ENCODE peak calls at places on chromosome 19, in four cellular contexts. H, P, E and D are unnamed samples.

GRCh38 chr19:54230031-54230430 is 7.2 kb upstream of the LILRB3 start:
- DNase-seq in H (no peak), P (no peak), E (no peak), D (no peak)

GRCh38 chr19:41031926-41032325 is 40.8 kb downstream of the CYP2B6 start:
- DNase-seq in H (no peak), P (no peak), E (no peak), D (no peak)

GRCh38 chr19:1068111-1069001 is 1.4 kb downstream of the ARHGAP45 start:
- DNase-seq in H (no peak), P (no peak), E (peak), D (peak)

GRCh38 chr19:18264956-18265610 is 9.2 kb downstream of the IQCN start:
- DNase-seq in H (no peak), P (no peak), E (peak), D (no peak)

GRCh38 chr19:14961956-14962685 is 17.5 kb downstream of the SLC1A6 start:
- DNase-seq in H (no peak), P (no peak), E (no peak), D (no peak)

GRCh38 chr19:55287361-55288079 is 3.7 kb downstream of the BRSK1 start:
- DNase-seq in H (no peak), P (no peak), E (no peak), D (no peak)

GRCh38 chr19:45139286-45140143 is 21.3 kb downstream of the NKPD1 start:
- DNase-seq in H (no peak), P (no peak), E (peak), D (no peak)

GRCh38 chr19:38417544-38418506 is 8.2 kb downstream of the RASGRP4 start:
- DNase-seq in H (no peak), P (peak), E (peak), D (peak)

GRCh38 chr19:57056972-57057371 is 62.8 kb upstream of the USP29 start:
- DNase-seq in H (no peak), P (peak), E (no peak), D (no peak)

GRCh38 chr19:45045671-45046353 is 7.0 kb downstream of the CLASRP start:
- DNase-seq in H (no peak), P (no peak), E (no peak), D (no peak)

GRCh38 chr19:58513213-58513693 is 1.5 kb upstream of the SLC27A5 start:
- DNase-seq in H (no peak), P (no peak), E (no peak), D (no peak)

GRCh38 chr19:52138614-52139290 is 986 bp downstream of the ZNF616 start:
- DNase-seq in H (peak), P (peak), E (no peak), D (peak)

GRCh38 chr19:4473708-4474503 is 1.8 kb downstream of the HDGFL2 start:
- DNase-seq in H (no peak), P (no peak), E (no peak), D (no peak)

GRCh38 chr19:38062959-38063786 is 156.2 kb downstream of the SIPA1L3 start:
- DNase-seq in H (no peak), P (peak), E (no peak), D (no peak)

GRCh38 chr19:1079566-1080111 is 12.7 kb downstream of the ARHGAP45 start:
- DNase-seq in H (no peak), P (no peak), E (peak), D (peak)

GRCh38 chr19:39966617-39967016 is 4.3 kb upstream of the PSMC4 start:
- DNase-seq in H (no peak), P (no peak), E (no peak), D (no peak)

GRCh38 chr19:45173816-45174215 is 4.2 kb downstream of the TRAPPC6A start:
- DNase-seq in H (peak), P (peak), E (no peak), D (no peak)

GRCh38 chr19:32339988-32340874 is 5.2 kb upstream of the ZNF507 start:
- DNase-seq in H (peak), P (peak), E (no peak), D (peak)

GRCh38 chr19:21851596-21852345 is 15.8 kb upstream of the ZNF43 start:
- DNase-seq in H (peak), P (peak), E (peak), D (peak)

GRCh38 chr19:21848706-21849105 is 12.7 kb upstream of the ZNF43 start:
- DNase-seq in H (no peak), P (no peak), E (no peak), D (no peak)

DNA sequence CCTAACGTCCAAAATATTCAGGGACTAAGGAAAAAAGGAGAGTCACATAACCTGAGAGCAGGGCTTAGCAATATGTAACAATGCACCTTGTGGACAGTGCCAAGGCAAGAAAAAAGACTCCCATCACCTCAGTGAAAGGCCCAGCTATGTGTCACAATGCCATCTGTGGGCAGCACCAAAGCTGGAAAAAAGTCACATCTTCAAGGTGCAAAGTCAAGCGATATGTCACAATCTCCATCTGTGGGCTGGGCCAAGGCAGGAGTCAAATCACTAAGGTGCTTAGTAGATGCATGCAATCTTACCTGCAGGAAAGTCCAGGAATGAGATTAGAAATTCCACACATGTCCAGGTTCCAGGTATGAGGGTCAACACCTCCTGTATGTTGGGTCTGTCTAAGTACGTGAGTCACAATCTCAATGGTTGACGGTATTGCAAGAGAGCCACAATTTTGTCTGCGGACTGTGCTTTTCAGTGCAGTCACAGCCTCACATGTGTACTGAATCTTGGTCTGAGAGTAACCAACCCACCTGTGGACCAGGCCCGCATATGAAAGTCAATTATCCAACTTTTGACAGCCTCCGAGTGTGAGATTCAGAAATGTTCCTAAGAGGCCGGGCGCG is 14.8 kb upstream of the ZNF43 start:
- DNase-seq in H (no peak), P (no peak), E (no peak), D (no peak)
- H3K4me3 ChIP-seq in H (peak), P (peak), E (no peak), D (no peak)

GRCh38 chr19:11749751-11750150 is 11.0 kb upstream of the ZNF823 start:
- DNase-seq in H (no peak), P (no peak), E (no peak), D (no peak)
- H3K4me3 ChIP-seq in H (no peak), P (no peak), E (no peak), D (no peak)

DNA sequence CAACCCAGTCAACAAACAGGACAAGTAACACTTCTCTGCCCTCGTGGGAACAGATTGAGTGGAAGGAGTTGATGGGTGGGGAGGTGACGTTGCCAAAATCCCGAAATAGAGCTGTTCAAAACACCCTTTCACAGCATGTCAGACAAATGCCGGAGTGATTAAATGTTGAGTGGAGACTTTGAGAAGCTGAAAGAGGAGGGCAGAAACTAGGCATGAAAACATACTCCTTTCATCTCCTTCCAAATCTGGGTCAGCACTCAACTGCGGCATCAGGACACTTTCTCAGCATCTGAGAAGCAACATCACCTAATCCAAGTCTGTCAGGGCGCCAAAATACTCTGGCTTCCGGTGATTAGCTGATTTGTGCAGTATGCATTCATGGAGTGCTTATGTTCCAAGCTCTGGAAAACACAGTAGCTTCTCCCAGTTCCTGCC is 51.5 kb upstream of the MRI1 start:
- DNase-seq in H (no peak), P (no peak), E (no peak), D (no peak)
- H3K4me3 ChIP-seq in H (no peak), P (no peak), E (no peak), D (no peak)

DNA sequence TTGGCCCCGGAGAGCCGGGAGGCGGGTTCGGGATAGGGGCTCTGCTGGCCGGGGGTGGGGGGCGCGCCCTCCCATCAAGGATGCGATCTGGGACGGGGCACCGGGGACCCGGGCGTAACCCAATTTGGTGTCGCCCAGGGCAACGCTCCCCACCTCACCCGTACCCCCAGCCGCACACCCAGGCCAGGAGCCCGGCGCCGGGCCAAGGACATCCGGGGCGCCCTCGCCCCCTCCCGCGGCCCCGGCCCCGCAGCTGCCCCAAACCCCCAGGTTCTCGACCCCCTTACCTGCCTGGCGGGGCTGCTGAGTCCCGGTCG is 525 bp downstream of the SHANK1 start:
- DNase-seq in H (no peak), P (no peak), E (no peak), D (no peak)
- H3K4me3 ChIP-seq in H (peak), P (no peak), E (no peak), D (no peak)

GRCh38 chr19:29879655-29879974 is 62.4 kb upstream of the URI1 start:
- DNase-seq in H (no peak), P (no peak), E (no peak), D (no peak)
- H3K4me3 ChIP-seq in H (no peak), P (no peak), E (no peak), D (no peak)

GRCh38 chr19:2540646-2541454 is 64.9 kb downstream of the GADD45B start:
- DNase-seq in H (peak), P (peak), E (no peak), D (peak)
- H3K4me3 ChIP-seq in H (no peak), P (no peak), E (no peak), D (no peak)

DNA sequence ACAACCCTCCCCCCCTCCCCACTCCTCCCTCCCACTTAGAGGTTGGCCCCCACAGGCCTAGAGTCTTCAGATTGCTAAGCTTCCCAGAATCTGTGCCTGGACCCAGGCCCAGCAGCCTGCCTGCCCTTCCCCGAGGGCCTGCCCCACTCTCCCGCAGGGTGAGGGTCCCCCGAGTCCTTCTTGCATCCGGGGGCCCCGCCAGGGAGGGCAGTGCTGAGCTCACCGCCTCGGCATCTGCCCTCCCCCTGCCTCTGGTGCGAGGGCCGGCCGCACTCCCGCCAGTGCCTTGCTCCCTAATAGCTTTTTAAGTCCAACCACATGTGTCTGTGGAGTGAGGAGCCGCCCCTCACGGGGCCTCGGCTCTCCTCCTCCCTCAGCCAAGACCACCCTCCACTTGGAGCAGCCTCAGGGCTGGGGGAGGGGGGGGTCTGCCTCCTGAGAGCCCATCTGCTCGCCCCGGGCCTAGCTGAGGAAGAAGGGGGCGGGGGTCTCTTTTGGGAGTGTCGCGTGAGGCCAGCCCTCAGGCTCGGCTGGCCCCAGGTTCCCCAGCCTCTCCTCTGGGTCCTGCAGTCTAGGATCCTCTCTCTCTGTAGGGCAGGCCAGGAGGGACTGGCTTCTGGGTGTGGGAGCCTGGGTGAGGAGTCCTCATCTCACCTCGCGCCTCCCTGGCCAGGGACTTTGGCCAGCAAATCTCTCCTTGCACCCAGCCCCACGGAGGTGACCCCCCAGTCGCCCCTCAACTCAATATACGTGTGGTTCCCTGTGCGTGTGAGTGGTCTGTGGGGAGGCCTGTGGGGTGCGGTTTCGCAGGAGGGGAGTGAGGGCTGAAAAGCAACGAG is 47.2 kb downstream of the LYL1 start:
- DNase-seq in H (peak), P (peak), E (no peak), D (no peak)
- H3K4me3 ChIP-seq in H (peak), P (peak), E (no peak), D (no peak)

GRCh38 chr19:16325671-16326400 is 1.2 kb downstream of the KLF2 start:
- DNase-seq in H (no peak), P (no peak), E (peak), D (peak)

GRCh38 chr19:16327501-16327900 is 2.9 kb downstream of the KLF2 start:
- DNase-seq in H (no peak), P (no peak), E (no peak), D (no peak)

GRCh38 chr19:16327131-16327450 is 2.5 kb downstream of the KLF2 start:
- DNase-seq in H (no peak), P (no peak), E (no peak), D (no peak)

GRCh38 chr19:16325161-16325527 is 518 bp downstream of the KLF2 start:
- DNase-seq in H (no peak), P (peak), E (no peak), D (peak)

DNA sequence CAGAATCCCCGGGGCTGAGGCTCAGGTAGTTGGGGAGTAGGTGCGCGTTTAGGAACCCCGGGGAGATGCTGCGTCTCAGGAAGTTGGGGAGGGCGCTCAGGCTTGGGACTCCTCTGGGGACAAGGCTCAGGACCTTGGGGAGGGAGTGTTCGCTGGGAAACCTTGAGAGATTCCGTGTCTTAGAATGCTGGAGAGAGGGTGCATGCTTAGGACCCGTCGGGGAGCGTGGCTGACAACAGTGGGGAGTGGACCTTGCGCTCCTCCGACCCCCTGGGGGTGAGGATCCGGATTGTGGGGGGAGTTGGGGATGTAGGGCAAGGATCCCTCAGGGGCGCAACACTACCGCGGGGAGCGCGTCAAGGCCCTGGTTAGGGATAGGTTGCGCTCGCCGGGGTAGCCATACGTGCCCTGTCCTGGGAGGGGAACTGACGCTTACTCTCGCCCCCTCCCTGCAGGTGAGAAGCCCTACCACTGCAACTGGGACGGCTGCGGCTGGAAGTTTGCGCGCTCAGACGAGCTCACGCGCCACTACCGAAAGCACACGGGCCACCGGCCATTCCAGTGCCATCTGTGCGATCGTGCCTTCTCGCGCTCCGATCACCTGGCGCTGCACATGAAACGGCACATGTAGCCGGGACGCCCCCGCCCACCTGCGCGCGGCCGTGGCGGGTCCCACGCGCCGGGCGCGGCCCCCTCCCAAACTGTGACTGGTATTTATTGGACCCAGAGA is 1.9 kb downstream of the KLF2 start:
- DNase-seq in H (no peak), P (no peak), E (peak), D (no peak)
- H3K4me3 ChIP-seq in H (peak), P (peak), E (peak), D (no peak)

GRCh38 chr19:49071860-49072547 is 495 bp downstream of the KCNA7 start:
- DNase-seq in H (no peak), P (no peak), E (no peak), D (no peak)
- H3K4me3 ChIP-seq in H (no peak), P (no peak), E (no peak), D (no peak)

GRCh38 chr19:35908010-35908441 is at the start of gene TYROBP:
- DNase-seq in H (no peak), P (no peak), E (no peak), D (peak)
- H3K4me3 ChIP-seq in H (no peak), P (no peak), E (no peak), D (no peak)